ENCODE peak calls at places on chromosome 1, in four cellular contexts. One of them, this sample, is unnamed.
A peak's percentile ranks its signal among the peaks of the same experiment; 100 is the strongest.

GRCh38 chr1:160446945-160447600 is 46.7 kb downstream of the VANGL2 start:
- DNase-seq in activated CD4-positive, alpha-beta T cell treated with anti-CD3 and anti-CD28 coated beads, Interleukin-2, amount 50 U/mL, for 1 hour: no peak
- DNase-seq in Karpas-422: no peak
- DNase-seq in NCI-H1092 treated with DMSO at 0.1 percent for 48 hours: no peak
- DNase-seq in this sample: peak; percentile 77

GRCh38 chr1:180235077-180235501 is 5.0 kb downstream of the LHX4 start:
- DNase-seq in Karpas-422: no peak
- DNase-seq in NCI-H1092 treated with DMSO at 0.1 percent for 48 hours: no peak
- DNase-seq in activated CD4-positive, alpha-beta T cell treated with anti-CD3 and anti-CD28 coated beads, Interleukin-2, amount 50 U/mL, for 1 hour: no peak
- DNase-seq in this sample: no peak

GRCh38 chr1:246631426-246631825 is 65.2 kb downstream of the CNST start:
- DNase-seq in NCI-H1092 treated with DMSO at 0.1 percent for 48 hours: no peak
- DNase-seq in activated CD4-positive, alpha-beta T cell treated with anti-CD3 and anti-CD28 coated beads, Interleukin-2, amount 50 U/mL, for 1 hour: no peak
- DNase-seq in Karpas-422: no peak
- DNase-seq in this sample: no peak

GRCh38 chr1:80535446-80535845 is 1265.3 kb upstream of the ADGRL2 start:
- DNase-seq in NCI-H1092 treated with DMSO at 0.1 percent for 48 hours: no peak
- DNase-seq in Karpas-422: no peak
- DNase-seq in activated CD4-positive, alpha-beta T cell treated with anti-CD3 and anti-CD28 coated beads, Interleukin-2, amount 50 U/mL, for 1 hour: no peak
- DNase-seq in this sample: no peak

GRCh38 chr1:45334308-45335245 is 5.4 kb upstream of the TOE1 start:
- DNase-seq in Karpas-422: no peak
- DNase-seq in activated CD4-positive, alpha-beta T cell treated with anti-CD3 and anti-CD28 coated beads, Interleukin-2, amount 50 U/mL, for 1 hour: no peak
- DNase-seq in NCI-H1092 treated with DMSO at 0.1 percent for 48 hours: no peak
- DNase-seq in this sample: no peak

GRCh38 chr1:24254783-24255182 is 64.4 kb upstream of the GRHL3 start:
- DNase-seq in activated CD4-positive, alpha-beta T cell treated with anti-CD3 and anti-CD28 coated beads, Interleukin-2, amount 50 U/mL, for 1 hour: no peak
- DNase-seq in Karpas-422: peak; percentile 40
- DNase-seq in NCI-H1092 treated with DMSO at 0.1 percent for 48 hours: no peak
- DNase-seq in this sample: peak; percentile 11

GRCh38 chr1:22275626-22276395 is 132.9 kb upstream of the WNT4 start:
- DNase-seq in NCI-H1092 treated with DMSO at 0.1 percent for 48 hours: peak; percentile 62
- DNase-seq in activated CD4-positive, alpha-beta T cell treated with anti-CD3 and anti-CD28 coated beads, Interleukin-2, amount 50 U/mL, for 1 hour: peak; percentile 19
- DNase-seq in Karpas-422: peak; percentile 73
- DNase-seq in this sample: peak; percentile 48

GRCh38 chr1:93613895-93614294 is 67.7 kb downstream of the BCAR3 start:
- DNase-seq in Karpas-422: no peak
- DNase-seq in activated CD4-positive, alpha-beta T cell treated with anti-CD3 and anti-CD28 coated beads, Interleukin-2, amount 50 U/mL, for 1 hour: no peak
- DNase-seq in NCI-H1092 treated with DMSO at 0.1 percent for 48 hours: peak; percentile 60
- DNase-seq in this sample: no peak

This sample was measured in NAMALWA.